ENCODE peak calls at places on chromosomes 12 and 14, in four cellular contexts. E is NCI-H187 treated with DMSO at 0.1 percent for 48 hours; O is activated T-cell treated with anti-CD3 and anti-CD28 coated beads, Interleukin-2, amount 50 U/mL, for 1 hour; X is chondrocyte. W is an unnamed sample.

GRCh38 chr14:45526715-45527549 is 273.9 kb upstream of the MIS18BP1 start:
- DNase-seq in E (peak), O (no peak), X (no peak), W (peak)

GRCh38 chr14:54976316-54976715 is 50.6 kb downstream of the WDHD1 start:
- DNase-seq in E (no peak), O (no peak), X (no peak), W (peak)

GRCh38 chr12:116657921-116658495 is 79.9 kb downstream of the SPRING1 start:
- DNase-seq in E (no peak), O (no peak), X (no peak), W (no peak)

GRCh38 chr14:76904100-76904739 is 78.0 kb downstream of the LRRC74A start:
- DNase-seq in E (no peak), O (no peak), X (no peak), W (peak)

GRCh38 chr12:24408305-24408704 is 458.8 kb upstream of the SOX5 start:
- DNase-seq in E (no peak), O (no peak), X (no peak), W (no peak)

GRCh38 chr14:69650948-69651369 is 39.6 kb downstream of the SUSD6 start:
- DNase-seq in E (no peak), O (no peak), X (no peak), W (peak)

GRCh38 chr14:39015964-39016577 is 87.0 kb downstream of the SEC23A start:
- DNase-seq in E (no peak), O (no peak), X (no peak), W (no peak)

GRCh38 chr12:90287585-90287984 is 578.9 kb upstream of the ATP2B1 start:
- DNase-seq in E (no peak), O (no peak), X (no peak), W (peak)

GRCh38 chr12:24152270-24152669 is 202.8 kb upstream of the SOX5 start:
- DNase-seq in E (no peak), O (no peak), X (no peak), W (no peak)

W was measured in ELR.